ENCODE peak calls at places on chromosomes 5 and 9, in six cellular contexts. One of them, this sample, is unnamed.
A peak's percentile ranks its signal among the peaks of the same experiment; 100 is the strongest.

GRCh38 chr5:57207681-57208080 is 33.8 kb downstream of the GPBP1 start:
- DNase-seq in activated naive CD4-positive, alpha-beta T cell: no peak
- DNase-seq in GM23248: no peak
- DNase-seq in ELR: no peak
- DNase-seq in NCI-H510A treated with DMSO at 0.1 percent for 48 hours: no peak
- DNase-seq in hippocampal formation: no peak
- DNase-seq in this sample: no peak

GRCh38 chr9:128494108-128494742 is 10.3 kb upstream of the GLE1 start:
- DNase-seq in activated naive CD4-positive, alpha-beta T cell: no peak
- DNase-seq in GM23248: no peak
- DNase-seq in ELR: no peak
- DNase-seq in NCI-H510A treated with DMSO at 0.1 percent for 48 hours: peak; percentile 56
- DNase-seq in hippocampal formation: no peak
- DNase-seq in this sample: no peak

GRCh38 chr9:109894921-109895758 is 115.1 kb downstream of the PALM2AKAP2 start:
- DNase-seq in activated naive CD4-positive, alpha-beta T cell: no peak
- DNase-seq in GM23248: peak; percentile 87
- DNase-seq in ELR: peak; percentile 46
- DNase-seq in NCI-H510A treated with DMSO at 0.1 percent for 48 hours: no peak
- DNase-seq in hippocampal formation: no peak
- DNase-seq in this sample: no peak

GRCh38 chr5:59813761-59814562 is 79.6 kb downstream of the PDE4D start:
- DNase-seq in activated naive CD4-positive, alpha-beta T cell: no peak
- DNase-seq in GM23248: peak; percentile 68
- DNase-seq in ELR: peak; percentile 77
- DNase-seq in NCI-H510A treated with DMSO at 0.1 percent for 48 hours: peak; percentile 52
- DNase-seq in hippocampal formation: no peak
- DNase-seq in this sample: peak; percentile 26

GRCh38 chr9:708182-708555 is 133.3 kb upstream of the DMRT1 start:
- DNase-seq in activated naive CD4-positive, alpha-beta T cell: no peak
- DNase-seq in GM23248: peak; percentile 54
- DNase-seq in ELR: no peak
- DNase-seq in NCI-H510A treated with DMSO at 0.1 percent for 48 hours: no peak
- DNase-seq in hippocampal formation: no peak
- DNase-seq in this sample: no peak

GRCh38 chr9:134307674-134308638 is 18.3 kb upstream of the RXRA start:
- DNase-seq in activated naive CD4-positive, alpha-beta T cell: no peak
- DNase-seq in GM23248: no peak
- DNase-seq in ELR: no peak
- DNase-seq in NCI-H510A treated with DMSO at 0.1 percent for 48 hours: no peak
- DNase-seq in hippocampal formation: no peak
- DNase-seq in this sample: no peak

GRCh38 chr5:37850128-37850865 is 10.5 kb upstream of the GDNF start:
- DNase-seq in activated naive CD4-positive, alpha-beta T cell: no peak
- DNase-seq in GM23248: peak; percentile 79
- DNase-seq in ELR: no peak
- DNase-seq in NCI-H510A treated with DMSO at 0.1 percent for 48 hours: no peak
- DNase-seq in hippocampal formation: no peak
- DNase-seq in this sample: no peak

GRCh38 chr9:108142142-108142503 is 652.6 kb upstream of the KLF4 start:
- DNase-seq in activated naive CD4-positive, alpha-beta T cell: no peak
- DNase-seq in GM23248: no peak
- DNase-seq in ELR: no peak
- DNase-seq in NCI-H510A treated with DMSO at 0.1 percent for 48 hours: no peak
- DNase-seq in hippocampal formation: peak; percentile 34
- DNase-seq in this sample: no peak

GRCh38 chr9:112299514-112299913 is 33.9 kb downstream of the PTBP3 start:
- DNase-seq in activated naive CD4-positive, alpha-beta T cell: no peak
- DNase-seq in GM23248: peak; percentile 65
- DNase-seq in ELR: peak; percentile 44
- DNase-seq in NCI-H510A treated with DMSO at 0.1 percent for 48 hours: no peak
- DNase-seq in hippocampal formation: no peak
- DNase-seq in this sample: no peak

GRCh38 chr9:106023455-106023854 is 329.1 kb downstream of the TMEM38B start:
- DNase-seq in activated naive CD4-positive, alpha-beta T cell: no peak
- DNase-seq in GM23248: no peak
- DNase-seq in ELR: no peak
- DNase-seq in NCI-H510A treated with DMSO at 0.1 percent for 48 hours: no peak
- DNase-seq in hippocampal formation: no peak
- DNase-seq in this sample: no peak

GRCh38 chr9:135128035-135128670 is 40.7 kb downstream of the OLFM1 start:
- DNase-seq in activated naive CD4-positive, alpha-beta T cell: no peak
- DNase-seq in GM23248: no peak
- DNase-seq in ELR: no peak
- DNase-seq in NCI-H510A treated with DMSO at 0.1 percent for 48 hours: no peak
- DNase-seq in hippocampal formation: no peak
- DNase-seq in this sample: peak; percentile 82

GRCh38 chr9:98038958-98039357 is 17.6 kb upstream of the NANS start:
- DNase-seq in activated naive CD4-positive, alpha-beta T cell: no peak
- DNase-seq in GM23248: no peak
- DNase-seq in ELR: no peak
- DNase-seq in NCI-H510A treated with DMSO at 0.1 percent for 48 hours: no peak
- DNase-seq in hippocampal formation: no peak
- DNase-seq in this sample: no peak

GRCh38 chr5:146105477-146105876 is at the start of gene PLAC8L1:
- DNase-seq in activated naive CD4-positive, alpha-beta T cell: no peak
- DNase-seq in GM23248: no peak
- DNase-seq in ELR: no peak
- DNase-seq in NCI-H510A treated with DMSO at 0.1 percent for 48 hours: no peak
- DNase-seq in hippocampal formation: no peak
- DNase-seq in this sample: no peak

GRCh38 chr9:76615149-76615548 is 149.1 kb upstream of the PCA3 start:
- DNase-seq in activated naive CD4-positive, alpha-beta T cell: no peak
- DNase-seq in GM23248: no peak
- DNase-seq in ELR: no peak
- DNase-seq in NCI-H510A treated with DMSO at 0.1 percent for 48 hours: no peak
- DNase-seq in hippocampal formation: no peak
- DNase-seq in this sample: no peak

GRCh38 chr9:129445794-129446306 is 175.1 kb downstream of the C9orf50 start:
- DNase-seq in activated naive CD4-positive, alpha-beta T cell: no peak
- DNase-seq in GM23248: no peak
- DNase-seq in ELR: no peak
- DNase-seq in NCI-H510A treated with DMSO at 0.1 percent for 48 hours: no peak
- DNase-seq in hippocampal formation: no peak
- DNase-seq in this sample: no peak

GRCh38 chr9:68418259-68418845 is 61.9 kb downstream of the PGM5 start:
- DNase-seq in activated naive CD4-positive, alpha-beta T cell: no peak
- DNase-seq in GM23248: no peak
- DNase-seq in ELR: no peak
- DNase-seq in NCI-H510A treated with DMSO at 0.1 percent for 48 hours: no peak
- DNase-seq in hippocampal formation: no peak
- DNase-seq in this sample: peak; percentile 40

GRCh38 chr9:125189011-125189360 is 617 bp downstream of the PPP6C start:
- DNase-seq in activated naive CD4-positive, alpha-beta T cell: peak; percentile 36
- DNase-seq in GM23248: peak; percentile 49
- DNase-seq in ELR: peak; percentile 38
- DNase-seq in NCI-H510A treated with DMSO at 0.1 percent for 48 hours: no peak
- DNase-seq in hippocampal formation: no peak
- DNase-seq in this sample: no peak